ENCODE peak calls at places on chromosomes 2 and 18, in six cellular contexts. A is prostate gland, B is esophagus squamous epithelium, J is adrenal gland, N is Peyer's patch, D is tibial nerve. S is an unnamed sample.

GRCh38 chr18:58056159-58056558 is 12.1 kb downstream of the NEDD4L start:
- DNase-seq in A (no peak), B (no peak), J (no peak), N (no peak), D (no peak), S (no peak)

GRCh38 chr2:69082430-69082997 is 69.5 kb downstream of the ANTXR1 start:
- DNase-seq in A (peak), B (no peak), J (peak), N (peak), D (peak), S (no peak)

GRCh38 chr2:202604699-202605098 is 30.1 kb upstream of the FAM117B start:
- DNase-seq in A (no peak), B (no peak), J (no peak), N (no peak), D (no peak), S (peak)

GRCh38 chr2:2083113-2083757 is 247.8 kb downstream of the MYT1L start:
- DNase-seq in A (peak), B (no peak), J (no peak), N (no peak), D (no peak), S (no peak)

GRCh38 chr2:11873766-11874165 is 127.3 kb downstream of the LPIN1 start:
- DNase-seq in A (no peak), B (no peak), J (no peak), N (no peak), D (no peak), S (no peak)

GRCh38 chr2:28346587-28346986 is 46.1 kb upstream of the FOSL2 start:
- DNase-seq in A (no peak), B (no peak), J (no peak), N (no peak), D (no peak), S (no peak)

GRCh38 chr2:119259296-119259860 is 35.7 kb downstream of the STEAP3 start:
- DNase-seq in A (no peak), B (no peak), J (no peak), N (peak), D (no peak), S (no peak)

GRCh38 chr2:192500550-192501200 is 305.9 kb upstream of the TMEFF2 start:
- DNase-seq in A (peak), B (no peak), J (no peak), N (no peak), D (no peak), S (peak)

GRCh38 chr2:167729911-167730310 is 517.5 kb downstream of the STK39 start:
- DNase-seq in A (no peak), B (no peak), J (no peak), N (no peak), D (no peak), S (no peak)

GRCh38 chr2:44342854-44343253 is 18.4 kb downstream of the PREPL start:
- DNase-seq in A (no peak), B (no peak), J (no peak), N (no peak), D (no peak), S (no peak)

GRCh38 chr2:6977095-6977777 is 60.0 kb downstream of the RNF144A start:
- DNase-seq in A (peak), B (no peak), J (peak), N (no peak), D (no peak), S (no peak)

GRCh38 chr2:152594022-152594712 is 123.1 kb downstream of the PRPF40A start:
- DNase-seq in A (peak), B (no peak), J (peak), N (peak), D (peak), S (no peak)

GRCh38 chr2:119659601-119660342 is 19.2 kb upstream of the TMEM177 start:
- DNase-seq in A (no peak), B (no peak), J (peak), N (peak), D (peak), S (no peak)

GRCh38 chr2:170369894-170370293 is 191.9 kb downstream of the MYO3B start:
- DNase-seq in A (no peak), B (no peak), J (no peak), N (no peak), D (no peak), S (no peak)

GRCh38 chr18:55739488-55739887 is 151.5 kb upstream of the TCF4 start:
- DNase-seq in A (no peak), B (no peak), J (no peak), N (no peak), D (no peak), S (no peak)

GRCh38 chr2:45583989-45584388 is 27.1 kb downstream of the SRBD1 start:
- DNase-seq in A (no peak), B (no peak), J (no peak), N (no peak), D (no peak), S (no peak)

DNA sequence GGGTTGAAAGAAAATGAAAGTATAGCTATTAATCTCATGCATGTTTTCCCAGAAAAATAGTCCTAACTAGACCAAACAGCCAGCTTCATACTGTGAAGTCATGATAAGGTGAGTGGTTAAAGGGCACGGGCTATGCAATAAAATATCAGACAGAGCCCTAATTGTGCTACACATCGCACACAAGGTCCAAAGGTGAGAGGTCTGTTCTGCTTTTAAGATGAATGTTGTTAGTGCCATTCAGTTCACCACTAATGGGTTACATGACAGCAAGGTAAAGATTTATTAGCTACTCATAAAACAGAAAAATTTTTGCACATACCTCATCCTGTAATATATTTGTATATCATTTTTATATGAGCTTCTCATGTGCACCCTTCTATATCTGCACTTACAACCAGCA is 105.0 kb upstream of the STK17B start:
- DNase-seq in A (no peak), B (no peak), J (no peak), N (peak), D (no peak), S (no peak)
- TF ChIP-seq POLR2A in A (no peak), B (no peak), J (no peak), N (no peak), D (no peak), S (no peak)

GRCh38 chr2:13522917-13523821 is 806.4 kb downstream of the TRIB2 start:
- DNase-seq in A (no peak), B (no peak), J (no peak), N (no peak), D (no peak), S (peak)
- TF ChIP-seq POLR2A in A (no peak), B (no peak), J (no peak), N (no peak), D (no peak), S (no peak)

GRCh38 chr2:171547256-171547655 is 25.0 kb downstream of the CYBRD1 start:
- DNase-seq in A (no peak), B (no peak), J (no peak), N (no peak), D (no peak), S (no peak)
- TF ChIP-seq POLR2A in A (no peak), B (no peak), J (no peak), N (no peak), D (no peak), S (no peak)

GRCh38 chr2:204888222-204888621 is 342.9 kb downstream of the PARD3B start:
- DNase-seq in A (no peak), B (no peak), J (no peak), N (no peak), D (no peak), S (no peak)
- TF ChIP-seq POLR2A in A (no peak), B (no peak), J (no peak), N (no peak), D (no peak), S (no peak)

GRCh38 chr2:173076557-173077345 is 1.1 kb downstream of the MAP3K20 start:
- DNase-seq in A (peak), B (no peak), J (peak), N (no peak), D (peak), S (peak)

GRCh38 chr2:173077506-173078177 is 2.0 kb downstream of the MAP3K20 start:
- DNase-seq in A (no peak), B (no peak), J (no peak), N (no peak), D (no peak), S (no peak)

GRCh38 chr2:173075056-173075780 is 428 bp upstream of the MAP3K20 start:
- DNase-seq in A (no peak), B (no peak), J (no peak), N (no peak), D (no peak), S (no peak)

GRCh38 chr2:173079141-173079540 is 3.5 kb downstream of the MAP3K20 start:
- DNase-seq in A (no peak), B (no peak), J (no peak), N (no peak), D (no peak), S (no peak)

DNA sequence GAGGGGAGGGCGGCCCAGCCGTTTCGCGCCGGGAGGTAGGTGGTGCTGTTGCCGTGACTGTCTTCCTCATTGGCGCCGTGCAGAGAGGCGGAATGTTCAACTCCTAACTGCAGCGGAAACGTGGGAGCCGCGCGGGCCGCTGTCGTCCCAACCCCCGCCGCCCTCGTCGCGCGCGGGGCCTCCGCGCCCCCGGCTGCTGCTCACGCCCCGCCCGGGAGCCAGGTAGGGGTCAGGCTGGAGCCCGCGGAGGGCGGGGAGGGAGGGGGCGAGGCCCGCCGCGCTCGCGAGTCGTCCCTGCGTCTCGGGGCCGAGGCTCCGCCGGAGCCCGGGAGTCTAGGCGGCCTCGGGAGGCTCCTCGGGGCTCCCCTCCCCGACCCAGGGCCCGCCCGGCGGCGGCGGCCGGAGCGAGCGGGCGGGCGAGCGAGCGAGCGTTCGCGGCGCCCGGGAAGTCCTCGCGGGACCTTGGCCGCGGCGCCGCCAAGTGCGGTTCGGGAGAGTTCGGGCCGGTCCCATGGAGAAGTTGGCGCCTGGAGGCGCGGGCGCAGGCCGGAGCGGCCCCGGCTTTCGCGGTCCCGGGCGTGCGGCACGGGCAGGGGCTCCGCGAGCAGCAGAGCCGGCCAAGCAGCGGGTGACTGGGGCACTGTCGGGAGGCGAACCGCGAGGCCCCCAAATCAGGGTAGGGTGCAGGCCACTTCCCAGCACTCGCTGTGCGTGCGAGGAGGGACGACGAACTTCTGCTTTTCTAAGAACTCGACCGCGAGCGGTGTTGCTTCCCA is at the start of gene MAP3K20:
- DNase-seq in A (peak), B (no peak), J (peak), N (peak), D (peak), S (peak)
- TF ChIP-seq POLR2A in A (peak), B (no peak), J (peak), N (no peak), D (no peak), S (peak)

GRCh38 chr2:112542974-112543760 is 902 bp downstream of the POLR1B start:
- DNase-seq in A (no peak), B (no peak), J (no peak), N (no peak), D (no peak), S (no peak)

GRCh38 chr2:112542123-112542973 is at the start of gene POLR1B:
- DNase-seq in A (peak), B (peak), J (peak), N (peak), D (peak), S (peak)

GRCh38 chr2:112540906-112541305 is 1.4 kb upstream of the POLR1B start:
- DNase-seq in A (no peak), B (no peak), J (no peak), N (no peak), D (no peak), S (no peak)

GRCh38 chr2:112547333-112547732 is 5.1 kb downstream of the POLR1B start:
- DNase-seq in A (no peak), B (no peak), J (peak), N (no peak), D (peak), S (no peak)

GRCh38 chr2:112541315-112542122 is 746 bp upstream of the POLR1B start:
- DNase-seq in A (no peak), B (peak), J (peak), N (no peak), D (no peak), S (peak)
- TF ChIP-seq POLR2A in A (no peak), B (no peak), J (peak), N (peak), D (no peak), S (peak)

DNA sequence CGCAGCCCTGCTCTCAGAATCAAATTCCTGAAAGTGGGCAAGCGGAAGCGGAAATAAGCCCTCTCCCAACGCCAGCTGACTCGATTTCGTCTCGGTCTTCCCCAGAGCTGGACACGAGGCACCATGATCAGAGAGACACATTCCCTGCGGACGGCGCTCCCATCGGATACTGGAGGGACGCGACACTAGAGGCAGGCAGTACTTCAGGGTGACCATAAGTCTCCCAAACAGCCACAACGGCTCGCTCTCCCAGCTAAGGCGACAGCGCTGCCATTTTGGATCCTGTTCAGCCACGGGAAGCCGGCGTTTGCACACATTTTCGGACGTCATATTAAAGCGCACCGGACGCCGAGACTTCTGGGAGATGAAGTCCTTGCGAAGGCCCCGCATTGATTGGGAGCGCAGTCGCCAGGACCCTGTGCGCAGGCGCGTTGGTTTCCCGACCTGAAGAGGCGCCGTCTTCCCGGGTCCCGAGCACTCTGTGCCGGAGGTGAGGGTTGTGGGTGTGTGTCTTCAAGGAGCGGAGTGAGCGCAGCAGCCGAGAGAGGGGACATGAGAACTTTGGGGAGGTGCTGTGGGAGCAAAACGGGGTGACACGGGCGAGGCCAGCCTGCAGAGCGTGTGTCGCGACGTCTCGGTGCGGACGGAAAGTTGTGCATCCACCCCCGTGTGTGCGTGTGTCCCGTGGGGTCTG is at the start of gene ZNF2:
- DNase-seq in A (peak), B (peak), J (peak), N (peak), D (peak), S (peak)
- TF ChIP-seq POLR2A in A (peak), B (no peak), J (peak), N (peak), D (peak), S (peak)